ENCODE peak calls at places on chromosome 15, in five cellular contexts. B is foreskin fibroblast, Z is GM12864, D is K562, G is right atrium auricular region. K is an unnamed sample.

GRCh38 chr15:85000189-85000864 is 18.7 kb downstream of the PDE8A start:
- DNase-seq in B (no peak), Z (no peak), D (no peak), G (no peak), K (no peak)

GRCh38 chr15:40754574-40754882 is 526 bp downstream of the RMDN3 start:
- DNase-seq in B (no peak), Z (no peak), D (peak; percentile 43), G (no peak), K (no peak)

GRCh38 chr15:33149919-33150318 is 44.6 kb downstream of the FMN1 start:
- DNase-seq in B (peak; percentile 58), Z (no peak), D (no peak), G (no peak), K (no peak)

GRCh38 chr15:68574629-68575028 is 4.2 kb upstream of the CORO2B start:
- DNase-seq in B (no peak), Z (no peak), D (no peak), G (no peak), K (no peak)

GRCh38 chr15:35115155-35115725 is 30.1 kb upstream of the NANOGP8 start:
- DNase-seq in B (peak; percentile 5), Z (no peak), D (peak; percentile 26), G (no peak), K (no peak)

GRCh38 chr15:77819841-77820728 is 187.4 kb upstream of the LINGO1 start:
- DNase-seq in B (no peak), Z (no peak), D (peak; percentile 71), G (no peak), K (no peak)

GRCh38 chr15:98653686-98654085 is 5.3 kb downstream of the IGF1R start:
- DNase-seq in B (no peak), Z (no peak), D (no peak), G (no peak), K (no peak)

GRCh38 chr15:66718220-66718988 is 16.4 kb downstream of the SMAD6 start:
- DNase-seq in B (no peak), Z (no peak), D (no peak), G (no peak), K (no peak)

GRCh38 chr15:24054547-24055245 is 367.6 kb upstream of the NDN start:
- DNase-seq in B (no peak), Z (no peak), D (no peak), G (no peak), K (no peak)

GRCh38 chr15:44157679-44158078 is 37.4 kb downstream of the FRMD5 start:
- DNase-seq in B (peak; percentile 85), Z (no peak), D (no peak), G (no peak), K (no peak)

GRCh38 chr15:96076350-96076749 is 254.2 kb upstream of the NR2F2 start:
- DNase-seq in B (no peak), Z (no peak), D (no peak), G (no peak), K (no peak)

GRCh38 chr15:32869814-32870213 is 152.0 kb downstream of the GREM1 start:
- DNase-seq in B (no peak), Z (no peak), D (no peak), G (no peak), K (no peak)

GRCh38 chr15:86540840-86541467 is 461.3 kb downstream of the AGBL1 start:
- DNase-seq in B (no peak), Z (no peak), D (no peak), G (no peak), K (no peak)

GRCh38 chr15:99958426-99959097 is 225.3 kb upstream of the LYSMD4 start:
- DNase-seq in B (no peak), Z (no peak), D (no peak), G (peak; percentile 16), K (no peak)

GRCh38 chr15:45635191-45635638 is 386 bp downstream of the SQOR start:
- DNase-seq in B (no peak), Z (peak; percentile 29), D (peak; percentile 11), G (peak; percentile 77), K (no peak)

GRCh38 chr15:77415450-77416448 is 4.2 kb downstream of the PEAK1 start:
- DNase-seq in B (peak; percentile 65), Z (no peak), D (peak; percentile 14), G (no peak), K (no peak)

GRCh38 chr15:88664151-88664778 is 25.4 kb downstream of the ISG20 start:
- DNase-seq in B (no peak), Z (no peak), D (no peak), G (peak; percentile 50), K (peak; percentile 63)

GRCh38 chr15:46229263-46229662 is 594.4 kb downstream of the SQOR start:
- DNase-seq in B (no peak), Z (no peak), D (no peak), G (no peak), K (no peak)

GRCh38 chr15:48385031-48385430 is 53.8 kb downstream of the DUT start:
- DNase-seq in B (no peak), Z (no peak), D (no peak), G (no peak), K (no peak)

GRCh38 chr15:91127236-91127914 is 27.3 kb downstream of the SV2B start:
- DNase-seq in B (no peak), Z (no peak), D (no peak), G (no peak), K (no peak)

DNA sequence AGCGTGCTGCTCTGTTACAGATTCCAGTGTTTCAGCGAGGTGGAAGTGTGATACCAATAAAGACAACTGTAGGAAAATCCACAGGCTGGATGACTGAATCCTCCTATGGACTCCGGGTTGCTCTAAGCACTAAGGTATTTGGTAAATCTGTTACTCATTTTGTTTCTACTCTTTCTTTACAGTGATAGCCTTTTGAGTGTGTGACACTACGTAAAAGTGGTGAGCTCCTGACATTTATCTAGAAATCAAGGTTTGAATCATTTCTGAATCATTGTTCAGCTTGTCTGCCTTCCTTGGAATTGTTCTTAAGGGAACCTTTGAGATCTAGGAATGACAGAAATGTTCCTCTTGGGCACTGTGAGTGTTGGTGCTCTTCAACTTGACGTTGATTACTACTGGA is 11.2 kb upstream of the CAPN3 start:
- DNase-seq in B (peak; percentile 82), Z (no peak), D (no peak), G (no peak), K (no peak)
- TF ChIP-seq CTCF in B (no peak), Z (no peak), D (no peak), G (no peak), K (no peak)

GRCh38 chr15:90087454-90088154 is 14.7 kb downstream of the IDH2 start:
- DNase-seq in B (no peak), Z (no peak), D (peak; percentile 17), G (no peak), K (no peak)
- TF ChIP-seq CTCF in B (peak; percentile 23), Z (peak; percentile 26), D (no peak), G (no peak), K (no peak)

GRCh38 chr15:57592426-57592825 is 722 bp downstream of the MYZAP start:
- DNase-seq in B (no peak), Z (no peak), D (no peak), G (no peak), K (no peak)

GRCh38 chr15:57586661-57587404 is 4.9 kb upstream of the MYZAP start:
- DNase-seq in B (no peak), Z (peak; percentile 3), D (no peak), G (no peak), K (no peak)

GRCh38 chr15:57591822-57592367 is at the start of gene MYZAP:
- DNase-seq in B (peak; percentile 6), Z (no peak), D (peak; percentile 45), G (peak; percentile 64), K (no peak)

GRCh38 chr15:57591237-57591821 is 375 bp upstream of the MYZAP start:
- DNase-seq in B (no peak), Z (no peak), D (no peak), G (no peak), K (no peak)

GRCh38 chr15:57589276-57590073 is 2.2 kb upstream of the MYZAP start:
- DNase-seq in B (no peak), Z (no peak), D (no peak), G (peak; percentile 64), K (no peak)
- TF ChIP-seq CTCF in B (no peak), Z (no peak), D (no peak), G (no peak), K (no peak)

GRCh38 chr15:52206446-52206845 is 15.3 kb upstream of the GNB5 start:
- DNase-seq in B (no peak), Z (no peak), D (no peak), G (no peak), K (no peak)

GRCh38 chr15:52204657-52205056 is 13.5 kb upstream of the GNB5 start:
- DNase-seq in B (no peak), Z (no peak), D (no peak), G (no peak), K (no peak)

GRCh38 chr15:52213206-52213605 is 22.0 kb upstream of the GNB5 start:
- DNase-seq in B (peak; percentile 24), Z (no peak), D (no peak), G (no peak), K (no peak)

GRCh38 chr15:52208306-52208946 is 17.2 kb upstream of the GNB5 start:
- DNase-seq in B (peak; percentile 41), Z (no peak), D (peak; percentile 78), G (peak; percentile 69), K (no peak)
- TF ChIP-seq CTCF in B (peak; percentile 89), Z (peak; percentile 93), D (peak; percentile 90), G (peak; percentile 31), K (peak; percentile 62)

DNA sequence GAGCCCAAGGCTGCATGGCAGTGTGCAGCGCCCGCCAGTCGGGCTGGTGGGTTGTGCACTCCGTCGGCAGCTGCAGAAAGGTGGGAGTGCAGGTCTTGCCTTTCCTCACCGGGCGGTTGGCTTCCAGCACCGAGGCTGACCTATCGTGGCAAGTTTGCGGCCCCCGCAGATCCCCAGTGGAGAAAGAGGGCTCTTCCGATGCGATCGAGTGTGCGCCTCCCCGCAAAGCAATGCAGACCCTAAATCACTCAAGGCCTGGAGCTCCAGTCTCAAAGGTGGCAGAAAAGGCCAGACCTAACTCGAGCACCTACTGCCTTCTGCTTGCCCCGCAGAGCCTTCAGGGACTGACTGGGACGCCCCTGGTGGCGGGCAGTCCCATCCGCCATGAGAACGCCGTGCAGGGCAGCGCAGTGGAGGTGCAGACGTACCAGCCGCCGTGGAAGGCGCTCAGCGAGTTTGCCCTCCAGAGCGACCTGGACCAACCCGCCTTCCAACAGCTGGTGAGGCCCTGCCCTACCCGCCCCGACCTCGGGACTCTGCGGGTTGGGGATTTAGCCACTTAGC is 4.3 kb downstream of the ISL2 start:
- DNase-seq in B (peak; percentile 38), Z (no peak), D (no peak), G (no peak), K (peak; percentile 83)
- TF ChIP-seq CTCF in B (no peak), Z (peak; percentile 48), D (no peak), G (no peak), K (no peak)

GRCh38 chr15:29942144-29942543 is 119.9 kb upstream of the TJP1 start:
- DNase-seq in B (no peak), Z (no peak), D (no peak), G (no peak), K (no peak)
- TF ChIP-seq CTCF in B (peak; percentile 12), Z (peak; percentile 5), D (no peak), G (no peak), K (peak; percentile 57)

GRCh38 chr15:63396546-63396939 is 14.9 kb upstream of the CA12 start:
- DNase-seq in B (no peak), Z (no peak), D (peak; percentile 64), G (no peak), K (no peak)
- TF ChIP-seq CTCF in B (no peak), Z (no peak), D (no peak), G (no peak), K (no peak)

K was measured in osteocyte.